ENCODE peak calls at places on chromosomes 1 and 21, in five cellular contexts. One of them, this sample, is unnamed.

GRCh38 chr1:195345149-195345548 is 1263.1 kb downstream of the KCNT2 start:
- DNase-seq in A549: no peak
- DNase-seq in NT2/D1: peak
- DNase-seq in suprapubic skin: no peak
- DNase-seq in AG09309: no peak
- DNase-seq in this sample: no peak

GRCh38 chr1:51693420-51694144 is 76.7 kb downstream of the OSBPL9 start:
- DNase-seq in A549: peak
- DNase-seq in NT2/D1: no peak
- DNase-seq in AG09309: no peak
- DNase-seq in suprapubic skin: no peak
- DNase-seq in this sample: no peak

GRCh38 chr1:241590734-241591133 is 49.4 kb downstream of the CHML start:
- DNase-seq in suprapubic skin: no peak
- DNase-seq in NT2/D1: no peak
- DNase-seq in A549: no peak
- DNase-seq in AG09309: no peak
- DNase-seq in this sample: no peak

GRCh38 chr1:214383381-214384372 is 102.7 kb downstream of the SMYD2 start:
- DNase-seq in A549: no peak
- DNase-seq in AG09309: no peak
- DNase-seq in suprapubic skin: no peak
- DNase-seq in NT2/D1: no peak
- DNase-seq in this sample: no peak

GRCh38 chr1:216521477-216521876 is 98.2 kb upstream of the USH2A start:
- DNase-seq in suprapubic skin: no peak
- DNase-seq in A549: no peak
- DNase-seq in AG09309: no peak
- DNase-seq in NT2/D1: no peak
- DNase-seq in this sample: no peak

GRCh38 chr21:36125513-36126121 is 9.3 kb upstream of the CBR3 start:
- DNase-seq in AG09309: no peak
- DNase-seq in NT2/D1: no peak
- DNase-seq in suprapubic skin: no peak
- DNase-seq in A549: no peak
- DNase-seq in this sample: peak

GRCh38 chr1:21833392-21833976 is 21.4 kb downstream of the LDLRAD2 start:
- DNase-seq in NT2/D1: no peak
- DNase-seq in suprapubic skin: no peak
- DNase-seq in AG09309: no peak
- DNase-seq in A549: no peak
- DNase-seq in this sample: no peak

GRCh38 chr1:51300270-51300669 is 30.1 kb downstream of the TTC39A start:
- DNase-seq in NT2/D1: no peak
- DNase-seq in A549: no peak
- DNase-seq in AG09309: no peak
- DNase-seq in suprapubic skin: no peak
- DNase-seq in this sample: no peak

GRCh38 chr1:92485374-92486250 is 1.1 kb downstream of the GFI1 start:
- DNase-seq in A549: no peak
- DNase-seq in NT2/D1: no peak
- DNase-seq in suprapubic skin: no peak
- DNase-seq in AG09309: no peak
- DNase-seq in this sample: no peak

GRCh38 chr21:25199944-25200343 is 407.3 kb downstream of the MRPL39 start:
- DNase-seq in AG09309: no peak
- DNase-seq in A549: no peak
- DNase-seq in suprapubic skin: no peak
- DNase-seq in NT2/D1: no peak
- DNase-seq in this sample: no peak
- H3K4me3 ChIP-seq in AG09309: no peak
- H3K4me3 ChIP-seq in A549: no peak
- H3K4me3 ChIP-seq in suprapubic skin: no peak
- H3K4me3 ChIP-seq in NT2/D1: no peak
- H3K4me3 ChIP-seq in this sample: no peak

GRCh38 chr1:170662561-170662971 is 1.4 kb upstream of the PRRX1 start:
- DNase-seq in suprapubic skin: no peak
- DNase-seq in AG09309: no peak
- DNase-seq in A549: no peak
- DNase-seq in NT2/D1: no peak
- DNase-seq in this sample: peak

GRCh38 chr1:170660874-170661645 is 2.9 kb upstream of the PRRX1 start:
- DNase-seq in NT2/D1: no peak
- DNase-seq in A549: no peak
- DNase-seq in suprapubic skin: no peak
- DNase-seq in AG09309: no peak
- DNase-seq in this sample: peak

GRCh38 chr1:170661646-170662411 is 2.1 kb upstream of the PRRX1 start:
- DNase-seq in A549: no peak
- DNase-seq in NT2/D1: peak
- DNase-seq in AG09309: no peak
- DNase-seq in suprapubic skin: peak
- DNase-seq in this sample: peak

GRCh38 chr1:170659404-170660035 is 4.4 kb upstream of the PRRX1 start:
- DNase-seq in NT2/D1: no peak
- DNase-seq in A549: no peak
- DNase-seq in suprapubic skin: no peak
- DNase-seq in AG09309: no peak
- DNase-seq in this sample: no peak

DNA sequence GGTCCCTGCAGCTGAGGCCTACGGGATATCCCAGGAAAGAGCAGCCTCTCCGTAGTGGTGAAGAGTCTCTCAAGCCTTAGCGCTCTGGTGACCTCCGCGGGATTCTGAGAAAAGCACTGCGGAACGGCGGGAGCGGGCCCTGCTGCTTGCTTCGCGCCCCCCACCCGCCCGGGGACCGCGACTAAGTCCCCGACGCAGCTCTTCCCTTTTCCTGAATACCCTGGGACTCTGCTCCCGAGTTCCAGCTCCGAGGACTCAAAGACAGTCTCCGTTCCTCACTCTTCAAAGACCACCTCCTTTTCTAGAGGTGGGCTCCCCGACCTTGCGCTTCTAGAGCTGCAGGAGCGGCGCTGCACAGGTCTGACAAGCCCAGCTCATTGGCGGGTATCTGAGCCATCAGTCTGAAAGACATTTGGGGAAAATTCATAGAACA is 3.6 kb upstream of the PRRX1 start:
- DNase-seq in NT2/D1: peak
- DNase-seq in suprapubic skin: no peak
- DNase-seq in AG09309: no peak
- DNase-seq in A549: no peak
- DNase-seq in this sample: no peak
- H3K4me3 ChIP-seq in NT2/D1: peak
- H3K4me3 ChIP-seq in suprapubic skin: no peak
- H3K4me3 ChIP-seq in AG09309: no peak
- H3K4me3 ChIP-seq in A549: no peak
- H3K4me3 ChIP-seq in this sample: no peak

GRCh38 chr1:246788895-246789338 is 64.7 kb downstream of the SCCPDH start:
- DNase-seq in A549: no peak
- DNase-seq in NT2/D1: no peak
- DNase-seq in suprapubic skin: no peak
- DNase-seq in AG09309: no peak
- DNase-seq in this sample: peak
- H3K4me3 ChIP-seq in A549: no peak
- H3K4me3 ChIP-seq in NT2/D1: no peak
- H3K4me3 ChIP-seq in suprapubic skin: peak
- H3K4me3 ChIP-seq in AG09309: no peak
- H3K4me3 ChIP-seq in this sample: no peak

GRCh38 chr1:162023181-162023546 is 505 bp downstream of the OLFML2B start:
- DNase-seq in AG09309: no peak
- DNase-seq in NT2/D1: no peak
- DNase-seq in A549: no peak
- DNase-seq in suprapubic skin: no peak
- DNase-seq in this sample: peak
- H3K4me3 ChIP-seq in AG09309: peak
- H3K4me3 ChIP-seq in NT2/D1: peak
- H3K4me3 ChIP-seq in A549: peak
- H3K4me3 ChIP-seq in suprapubic skin: peak
- H3K4me3 ChIP-seq in this sample: peak

DNA sequence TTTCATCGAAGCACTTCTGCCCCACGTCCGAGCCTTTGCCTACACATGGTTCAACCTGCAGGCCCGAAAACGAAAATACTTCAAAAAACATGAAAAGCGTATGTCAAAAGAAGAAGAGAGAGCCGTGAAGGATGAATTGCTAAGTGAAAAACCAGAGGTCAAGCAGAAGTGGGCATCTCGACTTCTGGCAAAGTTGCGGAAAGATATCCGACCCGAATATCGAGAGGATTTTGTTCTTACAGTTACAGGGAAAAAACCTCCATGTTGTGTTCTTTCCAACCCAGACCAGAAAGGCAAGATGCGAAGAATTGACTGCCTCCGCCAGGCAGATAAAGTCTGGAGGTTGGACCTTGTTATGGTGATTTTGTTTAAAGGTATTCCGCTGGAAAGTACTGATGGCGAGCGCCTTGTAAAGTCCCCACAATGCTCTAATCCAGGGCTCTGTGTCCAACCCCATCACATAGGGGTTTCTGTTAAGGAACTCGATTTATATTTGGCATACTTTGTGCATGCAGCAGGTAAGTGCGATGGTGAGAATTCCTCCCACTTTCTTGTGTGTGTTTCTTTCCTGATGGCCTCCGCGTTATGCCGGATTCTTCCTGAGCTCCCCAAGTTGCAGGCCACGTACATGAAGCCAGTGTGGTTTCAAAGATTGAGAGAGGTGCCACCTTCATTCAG is 5.9 kb downstream of the NFIA start:
- DNase-seq in suprapubic skin: no peak
- DNase-seq in NT2/D1: no peak
- DNase-seq in AG09309: no peak
- DNase-seq in A549: no peak
- DNase-seq in this sample: no peak
- H3K4me3 ChIP-seq in suprapubic skin: no peak
- H3K4me3 ChIP-seq in NT2/D1: no peak
- H3K4me3 ChIP-seq in AG09309: no peak
- H3K4me3 ChIP-seq in A549: no peak
- H3K4me3 ChIP-seq in this sample: no peak

GRCh38 chr1:101238681-101239094 is 1.9 kb downstream of the S1PR1 start:
- DNase-seq in A549: peak
- DNase-seq in suprapubic skin: peak
- DNase-seq in AG09309: peak
- DNase-seq in NT2/D1: peak
- DNase-seq in this sample: peak

GRCh38 chr1:101237229-101237837 is 514 bp downstream of the S1PR1 start:
- DNase-seq in suprapubic skin: no peak
- DNase-seq in AG09309: peak
- DNase-seq in A549: no peak
- DNase-seq in NT2/D1: no peak
- DNase-seq in this sample: peak

GRCh38 chr1:101239095-101240040 is 2.5 kb downstream of the S1PR1 start:
- DNase-seq in A549: no peak
- DNase-seq in suprapubic skin: no peak
- DNase-seq in NT2/D1: no peak
- DNase-seq in AG09309: no peak
- DNase-seq in this sample: no peak

GRCh38 chr1:101236546-101237228 is at the start of gene S1PR1:
- DNase-seq in A549: no peak
- DNase-seq in NT2/D1: no peak
- DNase-seq in AG09309: no peak
- DNase-seq in suprapubic skin: peak
- DNase-seq in this sample: peak

GRCh38 chr1:101238041-101238515 is 1.3 kb downstream of the S1PR1 start:
- DNase-seq in suprapubic skin: no peak
- DNase-seq in AG09309: no peak
- DNase-seq in A549: no peak
- DNase-seq in NT2/D1: no peak
- DNase-seq in this sample: no peak
- H3K4me3 ChIP-seq in suprapubic skin: peak
- H3K4me3 ChIP-seq in AG09309: peak
- H3K4me3 ChIP-seq in A549: no peak
- H3K4me3 ChIP-seq in NT2/D1: no peak
- H3K4me3 ChIP-seq in this sample: peak

DNA sequence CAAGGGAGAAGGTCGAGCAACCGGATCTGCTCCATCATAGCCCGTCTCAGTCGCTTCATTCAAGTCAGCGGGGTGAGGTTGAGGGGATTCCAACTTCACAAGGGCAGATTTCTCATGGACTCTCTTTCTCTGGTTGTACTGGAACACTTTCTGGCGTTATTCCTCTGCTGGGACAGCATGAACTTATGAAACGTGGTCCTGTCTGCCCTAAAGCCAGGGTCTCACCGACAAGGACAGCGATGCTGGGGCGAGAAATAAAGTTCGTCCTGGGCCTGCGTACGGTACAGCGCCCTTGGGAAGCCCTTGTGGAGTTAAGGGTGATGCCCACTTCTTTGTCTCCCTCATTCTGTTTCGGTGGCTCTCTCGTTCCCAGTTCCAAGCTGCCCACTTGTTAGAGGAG is 1.3 kb upstream of the FLVCR1 start:
- DNase-seq in suprapubic skin: no peak
- DNase-seq in NT2/D1: no peak
- DNase-seq in AG09309: no peak
- DNase-seq in A549: no peak
- DNase-seq in this sample: no peak
- H3K4me3 ChIP-seq in suprapubic skin: peak
- H3K4me3 ChIP-seq in NT2/D1: peak
- H3K4me3 ChIP-seq in AG09309: no peak
- H3K4me3 ChIP-seq in A549: peak
- H3K4me3 ChIP-seq in this sample: peak

DNA sequence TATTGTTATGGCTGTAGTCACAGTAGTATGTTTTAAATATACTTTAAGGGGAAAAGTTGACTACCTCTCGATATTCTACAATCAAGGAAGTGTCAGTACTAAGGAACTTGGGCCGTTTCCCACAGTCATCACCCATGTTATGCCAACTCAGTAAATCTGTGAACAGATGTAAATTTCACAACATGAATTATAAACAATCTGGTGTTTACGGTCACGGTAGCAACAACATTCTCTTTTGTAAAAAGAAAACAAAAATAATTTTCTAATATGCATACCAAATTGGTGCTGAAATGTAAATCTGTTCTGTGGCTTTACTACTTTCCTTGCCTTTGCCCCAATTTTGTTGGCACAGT is 1.2 kb downstream of the SH3GLB1 start:
- DNase-seq in A549: no peak
- DNase-seq in suprapubic skin: no peak
- DNase-seq in AG09309: no peak
- DNase-seq in NT2/D1: no peak
- DNase-seq in this sample: peak
- H3K4me3 ChIP-seq in A549: peak
- H3K4me3 ChIP-seq in suprapubic skin: peak
- H3K4me3 ChIP-seq in AG09309: peak
- H3K4me3 ChIP-seq in NT2/D1: peak
- H3K4me3 ChIP-seq in this sample: peak

DNA sequence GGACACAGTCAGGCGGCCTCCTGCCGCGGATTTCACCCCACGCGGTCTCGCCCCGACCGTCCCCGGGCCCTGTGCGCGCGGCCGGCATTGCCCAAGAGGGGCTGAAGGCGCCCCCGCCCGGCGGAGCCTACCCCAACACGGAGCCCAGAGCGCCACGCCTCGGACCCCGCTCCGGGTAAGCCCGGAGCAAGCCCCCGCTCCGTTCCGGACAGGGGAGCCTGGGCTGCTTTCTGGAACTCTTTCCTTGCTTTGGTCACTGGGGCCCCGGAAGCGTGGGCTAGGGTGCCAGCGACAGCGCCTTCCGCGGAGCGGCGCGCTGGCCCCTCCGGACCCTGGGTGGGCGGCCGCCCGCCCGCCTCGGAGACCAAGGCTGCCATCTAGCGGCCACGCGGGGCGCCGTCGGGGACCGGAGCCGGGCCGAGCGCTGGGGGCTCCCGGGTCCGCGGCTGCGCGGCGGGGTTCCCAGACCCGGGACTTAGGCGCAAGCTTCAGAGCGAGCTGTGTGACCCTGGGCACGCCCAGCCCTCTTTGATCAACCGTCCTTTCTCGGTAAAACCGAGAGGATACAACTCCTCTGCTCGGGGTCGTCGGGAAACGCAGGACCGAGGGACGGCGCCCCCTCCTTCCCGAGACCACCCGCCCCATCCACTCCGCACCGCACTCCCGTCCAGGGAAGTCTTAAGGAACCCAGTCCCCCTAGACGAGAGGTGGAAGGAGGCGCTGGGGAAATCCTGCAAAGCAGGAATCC is 41.4 kb downstream of the RRAGC start:
- DNase-seq in suprapubic skin: no peak
- DNase-seq in A549: peak
- DNase-seq in NT2/D1: peak
- DNase-seq in AG09309: no peak
- DNase-seq in this sample: peak
- H3K4me3 ChIP-seq in suprapubic skin: peak
- H3K4me3 ChIP-seq in A549: peak
- H3K4me3 ChIP-seq in NT2/D1: peak
- H3K4me3 ChIP-seq in AG09309: no peak
- H3K4me3 ChIP-seq in this sample: peak